ENCODE peak calls at places on chromosomes 11 and 22, in four cellular contexts. One of them, this sample, is unnamed.

GRCh38 chr11:19455731-19456130 is 215.0 kb upstream of the E2F8 start:
- DNase-seq in C1 segment of cervical spinal cord: no peak
- DNase-seq in endothelial cell: no peak
- DNase-seq in activated CD8-positive, alpha-beta memory T cell treated with anti-CD3 and anti-CD28 coated beads for 1 hour: no peak
- DNase-seq in this sample: no peak

GRCh38 chr11:102171101-102171500 is 60.9 kb downstream of the YAP1 start:
- DNase-seq in C1 segment of cervical spinal cord: no peak
- DNase-seq in endothelial cell: no peak
- DNase-seq in activated CD8-positive, alpha-beta memory T cell treated with anti-CD3 and anti-CD28 coated beads for 1 hour: no peak
- DNase-seq in this sample: no peak

GRCh38 chr11:102447941-102448868 is 4.4 kb downstream of the TMEM123 start:
- DNase-seq in C1 segment of cervical spinal cord: no peak
- DNase-seq in endothelial cell: no peak
- DNase-seq in activated CD8-positive, alpha-beta memory T cell treated with anti-CD3 and anti-CD28 coated beads for 1 hour: no peak
- DNase-seq in this sample: no peak

GRCh38 chr22:29269230-29269604 is 1.1 kb downstream of the EWSR1 start:
- DNase-seq in C1 segment of cervical spinal cord: no peak
- DNase-seq in endothelial cell: no peak
- DNase-seq in activated CD8-positive, alpha-beta memory T cell treated with anti-CD3 and anti-CD28 coated beads for 1 hour: no peak
- DNase-seq in this sample: no peak

GRCh38 chr11:70544774-70545625 is 146.7 kb downstream of the CTTN start:
- DNase-seq in C1 segment of cervical spinal cord: no peak
- DNase-seq in endothelial cell: no peak
- DNase-seq in activated CD8-positive, alpha-beta memory T cell treated with anti-CD3 and anti-CD28 coated beads for 1 hour: no peak
- DNase-seq in this sample: no peak

GRCh38 chr11:134949121-134949591 is 537.1 kb upstream of the B3GAT1 start:
- DNase-seq in C1 segment of cervical spinal cord: no peak
- DNase-seq in endothelial cell: no peak
- DNase-seq in activated CD8-positive, alpha-beta memory T cell treated with anti-CD3 and anti-CD28 coated beads for 1 hour: no peak
- DNase-seq in this sample: no peak

GRCh38 chr11:125165664-125166346 is 1.3 kb downstream of the PKNOX2 start:
- DNase-seq in C1 segment of cervical spinal cord: no peak
- DNase-seq in endothelial cell: no peak
- DNase-seq in activated CD8-positive, alpha-beta memory T cell treated with anti-CD3 and anti-CD28 coated beads for 1 hour: no peak
- DNase-seq in this sample: no peak

GRCh38 chr11:11117730-11118129 is 235.3 kb downstream of the CSNK2A3 start:
- DNase-seq in C1 segment of cervical spinal cord: no peak
- DNase-seq in endothelial cell: no peak
- DNase-seq in activated CD8-positive, alpha-beta memory T cell treated with anti-CD3 and anti-CD28 coated beads for 1 hour: no peak
- DNase-seq in this sample: no peak

GRCh38 chr11:17630936-17631335 is 83.9 kb downstream of the OTOG start:
- DNase-seq in C1 segment of cervical spinal cord: no peak
- DNase-seq in endothelial cell: no peak
- DNase-seq in activated CD8-positive, alpha-beta memory T cell treated with anti-CD3 and anti-CD28 coated beads for 1 hour: no peak
- DNase-seq in this sample: no peak

GRCh38 chr11:11037162-11037732 is 179.4 kb upstream of the ZBED5 start:
- DNase-seq in C1 segment of cervical spinal cord: no peak
- DNase-seq in endothelial cell: no peak
- DNase-seq in activated CD8-positive, alpha-beta memory T cell treated with anti-CD3 and anti-CD28 coated beads for 1 hour: no peak
- DNase-seq in this sample: no peak